ENCODE peak calls at places on chromosome 14, in seven cellular contexts. One of them, this sample, is unnamed.

GRCh38 chr14:47539065-47539464 is 136.3 kb downstream of the MDGA2 start:
- DNase-seq in upper lobe of right lung: no peak
- DNase-seq in transverse colon: no peak
- DNase-seq in stomach: no peak
- DNase-seq in mesendoderm: peak; percentile 76
- DNase-seq in CD8-positive, alpha-beta T cell: no peak
- DNase-seq in A549: no peak
- DNase-seq in this sample: no peak

GRCh38 chr14:98728024-98728423 is 544.0 kb downstream of the BCL11B start:
- DNase-seq in upper lobe of right lung: no peak
- DNase-seq in transverse colon: no peak
- DNase-seq in stomach: no peak
- DNase-seq in mesendoderm: no peak
- DNase-seq in CD8-positive, alpha-beta T cell: no peak
- DNase-seq in A549: no peak
- DNase-seq in this sample: no peak

GRCh38 chr14:73741386-73741875 is 27.2 kb upstream of the PNMA1 start:
- DNase-seq in upper lobe of right lung: peak; percentile 82
- DNase-seq in transverse colon: peak; percentile 86
- DNase-seq in stomach: peak; percentile 79
- DNase-seq in mesendoderm: peak; percentile 90
- DNase-seq in CD8-positive, alpha-beta T cell: peak; percentile 75
- DNase-seq in A549: no peak
- DNase-seq in this sample: peak; percentile 56

GRCh38 chr14:22106700-22107697 is 433.4 kb upstream of the OR4E1 start:
- DNase-seq in upper lobe of right lung: no peak
- DNase-seq in transverse colon: no peak
- DNase-seq in stomach: no peak
- DNase-seq in mesendoderm: no peak
- DNase-seq in CD8-positive, alpha-beta T cell: no peak
- DNase-seq in A549: no peak
- DNase-seq in this sample: no peak

GRCh38 chr14:50225067-50225973 is 6.1 kb downstream of the SOS2 start:
- DNase-seq in upper lobe of right lung: no peak
- DNase-seq in transverse colon: no peak
- DNase-seq in stomach: no peak
- DNase-seq in mesendoderm: no peak
- DNase-seq in CD8-positive, alpha-beta T cell: no peak
- DNase-seq in A549: no peak
- DNase-seq in this sample: no peak

GRCh38 chr14:51328942-51329350 is 88.9 kb downstream of the TMX1 start:
- DNase-seq in upper lobe of right lung: no peak
- DNase-seq in transverse colon: no peak
- DNase-seq in stomach: no peak
- DNase-seq in mesendoderm: no peak
- DNase-seq in CD8-positive, alpha-beta T cell: no peak
- DNase-seq in A549: no peak
- DNase-seq in this sample: no peak

GRCh38 chr14:94689218-94689984 is 77.2 kb downstream of the SERPINA3 start:
- DNase-seq in upper lobe of right lung: peak; percentile 76
- DNase-seq in transverse colon: peak; percentile 50
- DNase-seq in stomach: peak; percentile 68
- DNase-seq in mesendoderm: peak; percentile 74
- DNase-seq in CD8-positive, alpha-beta T cell: peak; percentile 27
- DNase-seq in A549: peak; percentile 70
- DNase-seq in this sample: peak; percentile 81

GRCh38 chr14:84409435-84409834 is 1120.5 kb upstream of the FLRT2 start:
- DNase-seq in upper lobe of right lung: no peak
- DNase-seq in transverse colon: no peak
- DNase-seq in stomach: no peak
- DNase-seq in mesendoderm: no peak
- DNase-seq in CD8-positive, alpha-beta T cell: no peak
- DNase-seq in A549: no peak
- DNase-seq in this sample: no peak

GRCh38 chr14:56995010-56995409 is 184.7 kb upstream of the OTX2 start:
- DNase-seq in upper lobe of right lung: no peak
- DNase-seq in transverse colon: no peak
- DNase-seq in stomach: no peak
- DNase-seq in mesendoderm: no peak
- DNase-seq in CD8-positive, alpha-beta T cell: no peak
- DNase-seq in A549: no peak
- DNase-seq in this sample: no peak

GRCh38 chr14:73759183-73759713 is 45.1 kb upstream of the PNMA1 start:
- DNase-seq in upper lobe of right lung: peak; percentile 85
- DNase-seq in transverse colon: peak; percentile 74
- DNase-seq in stomach: peak; percentile 64
- DNase-seq in mesendoderm: no peak
- DNase-seq in CD8-positive, alpha-beta T cell: peak; percentile 59
- DNase-seq in A549: no peak
- DNase-seq in this sample: peak; percentile 65

GRCh38 chr14:23296012-23296777 is 6.5 kb downstream of the PPP1R3E start:
- DNase-seq in upper lobe of right lung: no peak
- DNase-seq in transverse colon: no peak
- DNase-seq in stomach: no peak
- DNase-seq in mesendoderm: no peak
- DNase-seq in CD8-positive, alpha-beta T cell: no peak
- DNase-seq in A549: no peak
- DNase-seq in this sample: no peak

GRCh38 chr14:102848830-102849521 is 71.7 kb downstream of the TRAF3 start:
- DNase-seq in upper lobe of right lung: no peak
- DNase-seq in transverse colon: peak; percentile 65
- DNase-seq in stomach: peak; percentile 36
- DNase-seq in mesendoderm: no peak
- DNase-seq in CD8-positive, alpha-beta T cell: no peak
- DNase-seq in A549: no peak
- DNase-seq in this sample: no peak

GRCh38 chr14:39381366-39381765 is 50.9 kb downstream of the FBXO33 start:
- DNase-seq in upper lobe of right lung: no peak
- DNase-seq in transverse colon: no peak
- DNase-seq in stomach: peak; percentile 41
- DNase-seq in mesendoderm: no peak
- DNase-seq in CD8-positive, alpha-beta T cell: no peak
- DNase-seq in A549: no peak
- DNase-seq in this sample: no peak

GRCh38 chr14:96104469-96105057 is 65.4 kb downstream of the C14orf132 start:
- DNase-seq in upper lobe of right lung: peak; percentile 83
- DNase-seq in transverse colon: peak; percentile 87
- DNase-seq in stomach: peak; percentile 71
- DNase-seq in mesendoderm: no peak
- DNase-seq in CD8-positive, alpha-beta T cell: no peak
- DNase-seq in A549: peak; percentile 75
- DNase-seq in this sample: peak; percentile 61

GRCh38 chr14:58191763-58192596 is 8.0 kb upstream of the ACTR10 start:
- DNase-seq in upper lobe of right lung: no peak
- DNase-seq in transverse colon: no peak
- DNase-seq in stomach: no peak
- DNase-seq in mesendoderm: no peak
- DNase-seq in CD8-positive, alpha-beta T cell: no peak
- DNase-seq in A549: no peak
- DNase-seq in this sample: no peak

GRCh38 chr14:79605863-79606262 is 605.4 kb downstream of the DIO2 start:
- DNase-seq in upper lobe of right lung: no peak
- DNase-seq in transverse colon: no peak
- DNase-seq in stomach: no peak
- DNase-seq in mesendoderm: no peak
- DNase-seq in CD8-positive, alpha-beta T cell: no peak
- DNase-seq in A549: no peak
- DNase-seq in this sample: no peak

GRCh38 chr14:31781578-31781977 is 220.4 kb downstream of the NUBPL start:
- DNase-seq in upper lobe of right lung: no peak
- DNase-seq in transverse colon: no peak
- DNase-seq in stomach: no peak
- DNase-seq in mesendoderm: peak; percentile 54
- DNase-seq in CD8-positive, alpha-beta T cell: no peak
- DNase-seq in A549: no peak
- DNase-seq in this sample: no peak

GRCh38 chr14:103416916-103417315 is 31.7 kb downstream of the MARK3 start:
- DNase-seq in upper lobe of right lung: no peak
- DNase-seq in transverse colon: no peak
- DNase-seq in stomach: no peak
- DNase-seq in mesendoderm: no peak
- DNase-seq in CD8-positive, alpha-beta T cell: no peak
- DNase-seq in A549: no peak
- DNase-seq in this sample: no peak

GRCh38 chr14:78484002-78484401 is 313.8 kb downstream of the NRXN3 start:
- DNase-seq in upper lobe of right lung: no peak
- DNase-seq in transverse colon: no peak
- DNase-seq in stomach: no peak
- DNase-seq in mesendoderm: no peak
- DNase-seq in CD8-positive, alpha-beta T cell: no peak
- DNase-seq in A549: no peak
- DNase-seq in this sample: no peak

GRCh38 chr14:86955955-86956354 is 1037.0 kb downstream of the GALC start:
- DNase-seq in upper lobe of right lung: no peak
- DNase-seq in transverse colon: no peak
- DNase-seq in stomach: no peak
- DNase-seq in mesendoderm: no peak
- DNase-seq in CD8-positive, alpha-beta T cell: no peak
- DNase-seq in A549: no peak
- DNase-seq in this sample: no peak

GRCh38 chr14:59296508-59296907 is 108.0 kb downstream of the DAAM1 start:
- DNase-seq in upper lobe of right lung: no peak
- DNase-seq in transverse colon: no peak
- DNase-seq in stomach: no peak
- DNase-seq in mesendoderm: no peak
- DNase-seq in CD8-positive, alpha-beta T cell: no peak
- DNase-seq in A549: no peak
- DNase-seq in this sample: no peak

GRCh38 chr14:59299731-59300130 is 111.3 kb downstream of the DAAM1 start:
- DNase-seq in upper lobe of right lung: no peak
- DNase-seq in transverse colon: no peak
- DNase-seq in stomach: no peak
- DNase-seq in mesendoderm: no peak
- DNase-seq in CD8-positive, alpha-beta T cell: no peak
- DNase-seq in A549: no peak
- DNase-seq in this sample: no peak

GRCh38 chr14:59294662-59294992 is 106.2 kb downstream of the DAAM1 start:
- DNase-seq in upper lobe of right lung: no peak
- DNase-seq in transverse colon: no peak
- DNase-seq in stomach: no peak
- DNase-seq in mesendoderm: no peak
- DNase-seq in CD8-positive, alpha-beta T cell: no peak
- DNase-seq in A549: no peak
- DNase-seq in this sample: no peak

GRCh38 chr14:59293934-59294661 is 105.6 kb downstream of the DAAM1 start:
- DNase-seq in upper lobe of right lung: no peak
- DNase-seq in transverse colon: no peak
- DNase-seq in stomach: no peak
- DNase-seq in mesendoderm: no peak
- DNase-seq in CD8-positive, alpha-beta T cell: no peak
- DNase-seq in A549: no peak
- DNase-seq in this sample: peak; percentile 10

GRCh38 chr14:59297070-59297766 is 108.8 kb downstream of the DAAM1 start:
- DNase-seq in upper lobe of right lung: no peak
- DNase-seq in transverse colon: no peak
- DNase-seq in stomach: no peak
- DNase-seq in mesendoderm: no peak
- DNase-seq in CD8-positive, alpha-beta T cell: no peak
- DNase-seq in A549: no peak
- DNase-seq in this sample: peak; percentile 54
- H3K4me1 ChIP-seq in upper lobe of right lung: peaks cover 23% of the 10 kb centered on the region
- H3K4me1 ChIP-seq in transverse colon: peaks cover 18% of the 10 kb centered on the region
- H3K4me1 ChIP-seq in stomach: peaks cover 31% of the 10 kb centered on the region
- H3K4me1 ChIP-seq in mesendoderm: no peaks in the 10 kb centered on the region
- H3K4me1 ChIP-seq in CD8-positive, alpha-beta T cell: no peaks in the 10 kb centered on the region
- H3K4me1 ChIP-seq in A549: no peaks in the 10 kb centered on the region
- H3K4me1 ChIP-seq in this sample: peaks cover 37% of the 10 kb centered on the region

DNA sequence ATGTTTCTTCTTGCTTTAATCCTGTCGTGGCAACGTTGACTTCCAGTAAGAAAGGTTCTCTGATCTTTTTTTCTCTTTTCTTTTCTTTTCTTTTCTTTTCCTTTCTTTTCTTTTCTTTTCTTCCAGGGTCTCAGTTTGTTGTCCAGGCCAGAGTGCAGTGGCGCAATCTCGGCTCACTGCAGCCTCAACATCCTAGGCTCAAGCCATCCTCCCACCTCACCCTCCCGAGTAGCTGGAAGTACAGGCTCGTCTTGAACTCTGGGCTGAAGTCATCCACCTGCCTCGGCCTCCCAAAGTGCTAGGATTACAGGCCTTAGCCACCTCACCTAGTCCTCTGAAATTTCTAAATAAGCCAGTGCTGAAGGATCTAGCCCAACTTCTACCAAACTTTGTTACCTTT is 1.3 kb upstream of the MAP3K9 start:
- DNase-seq in upper lobe of right lung: no peak
- DNase-seq in transverse colon: no peak
- DNase-seq in stomach: no peak
- DNase-seq in mesendoderm: no peak
- DNase-seq in CD8-positive, alpha-beta T cell: no peak
- DNase-seq in A549: no peak
- DNase-seq in this sample: no peak
- H3K4me1 ChIP-seq in upper lobe of right lung: peaks cover 16% of the 10 kb centered on the region
- H3K4me1 ChIP-seq in transverse colon: peaks cover 14% of the 10 kb centered on the region
- H3K4me1 ChIP-seq in stomach: peaks cover 29% of the 10 kb centered on the region
- H3K4me1 ChIP-seq in mesendoderm: no peaks in the 10 kb centered on the region
- H3K4me1 ChIP-seq in CD8-positive, alpha-beta T cell: peaks cover 12% of the 10 kb centered on the region
- H3K4me1 ChIP-seq in A549: peaks cover 28% of the 10 kb centered on the region
- H3K4me1 ChIP-seq in this sample: peaks cover 27% of the 10 kb centered on the region

DNA sequence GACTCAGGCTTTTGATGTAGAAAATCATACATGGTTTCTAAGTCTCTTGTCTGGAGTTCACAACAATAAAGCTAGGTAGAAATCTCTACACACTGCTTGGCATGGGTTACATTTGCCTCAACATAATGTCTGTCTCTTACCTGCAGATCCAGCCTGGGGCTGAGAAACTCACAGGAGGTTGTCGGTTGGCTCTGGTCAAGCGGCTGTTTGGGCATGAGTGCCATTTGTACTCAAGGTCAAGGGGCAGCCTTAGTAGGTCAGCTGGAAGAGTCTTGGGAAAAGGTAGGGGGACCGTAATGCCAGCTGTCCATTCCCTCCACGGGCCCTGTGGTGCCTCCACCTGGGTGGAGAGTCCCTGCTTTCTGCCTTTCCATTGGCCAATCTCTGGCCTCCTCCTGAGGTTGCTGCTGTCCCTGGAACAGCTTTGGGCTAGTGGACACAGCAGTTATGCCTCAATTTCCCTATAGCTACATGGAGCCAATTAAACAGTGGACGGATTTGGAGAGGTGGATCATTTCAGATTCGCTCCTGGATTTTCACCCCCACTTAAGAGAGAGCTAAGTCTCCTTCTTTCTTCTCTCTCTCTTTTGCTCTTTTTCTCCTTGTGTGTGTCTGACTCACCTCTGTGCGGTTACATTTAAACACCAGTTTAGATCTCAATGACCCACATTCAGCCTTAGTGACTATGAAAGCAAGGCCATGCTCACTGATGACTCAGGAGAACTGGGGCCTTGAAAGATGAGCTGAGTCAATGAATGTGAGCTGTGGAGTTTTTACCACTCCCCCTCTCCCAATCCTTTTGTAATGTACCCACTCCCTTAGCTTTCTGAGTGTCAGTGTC is 132.8 kb upstream of the HIF1A start:
- DNase-seq in upper lobe of right lung: no peak
- DNase-seq in transverse colon: no peak
- DNase-seq in stomach: no peak
- DNase-seq in mesendoderm: no peak
- DNase-seq in CD8-positive, alpha-beta T cell: no peak
- DNase-seq in A549: peak; percentile 95
- DNase-seq in this sample: no peak
- H3K4me1 ChIP-seq in upper lobe of right lung: peaks cover 37% of the 10 kb centered on the region
- H3K4me1 ChIP-seq in transverse colon: peaks cover 25% of the 10 kb centered on the region
- H3K4me1 ChIP-seq in stomach: peaks cover 86% of the 10 kb centered on the region
- H3K4me1 ChIP-seq in mesendoderm: peaks cover 3% of the 10 kb centered on the region
- H3K4me1 ChIP-seq in CD8-positive, alpha-beta T cell: no peaks in the 10 kb centered on the region
- H3K4me1 ChIP-seq in A549: peaks cover 89% of the 10 kb centered on the region
- H3K4me1 ChIP-seq in this sample: peaks cover 60% of the 10 kb centered on the region

GRCh38 chr14:77025744-77026165 is 2.8 kb downstream of the IRF2BPL start:
- DNase-seq in upper lobe of right lung: peak; percentile 71
- DNase-seq in transverse colon: no peak
- DNase-seq in stomach: no peak
- DNase-seq in mesendoderm: no peak
- DNase-seq in CD8-positive, alpha-beta T cell: no peak
- DNase-seq in A549: no peak
- DNase-seq in this sample: no peak
- H3K4me1 ChIP-seq in upper lobe of right lung: peaks cover 52% of the 10 kb centered on the region
- H3K4me1 ChIP-seq in transverse colon: peaks cover 62% of the 10 kb centered on the region
- H3K4me1 ChIP-seq in stomach: peaks cover 72% of the 10 kb centered on the region
- H3K4me1 ChIP-seq in mesendoderm: peaks cover 12% of the 10 kb centered on the region
- H3K4me1 ChIP-seq in CD8-positive, alpha-beta T cell: peaks cover 53% of the 10 kb centered on the region
- H3K4me1 ChIP-seq in A549: peaks cover 48% of the 10 kb centered on the region
- H3K4me1 ChIP-seq in this sample: peaks cover 46% of the 10 kb centered on the region